ENCODE peak calls at places on chromosomes 4 and X, in four cellular contexts. E is SK-N-SH, Z is endothelial cell of umbilical vein, T is K562. X is an unnamed sample.

GRCh38 chrX:68432648-68433047 is 647 bp downstream of the OPHN1 start:
- DNase-seq in E (peak), Z (peak), T (peak), X (no peak)

GRCh38 chr4:108762559-108763225 is at the start of gene ETNPPL:
- DNase-seq in Z (peak), E (peak), T (no peak), X (peak)

GRCh38 chrX:141945415-141945814 is 41.7 kb downstream of the MAGEC1 start:
- DNase-seq in Z (no peak), E (no peak), T (no peak), X (no peak)

GRCh38 chrX:150607200-150607599 is 38.8 kb downstream of the MTM1 start:
- DNase-seq in E (no peak), T (no peak), Z (no peak), X (no peak)

GRCh38 chr4:78312989-78313753 is 238.4 kb upstream of the ANXA3 start:
- DNase-seq in T (no peak), Z (no peak), E (no peak), X (no peak)

GRCh38 chrX:130173190-130173895 is 1.6 kb downstream of the RAB33A start:
- DNase-seq in E (no peak), Z (peak), T (peak), X (no peak)

GRCh38 chr4:828641-829271 is 2.8 kb upstream of the CPLX1 start:
- DNase-seq in Z (no peak), E (peak), T (no peak), X (no peak)

GRCh38 chr4:122104184-122104583 is 47.9 kb upstream of the BLTP1 start:
- DNase-seq in E (no peak), Z (no peak), T (no peak), X (no peak)

GRCh38 chrX:115900425-115900824 is 270.1 kb upstream of the AGTR2 start:
- DNase-seq in E (no peak), Z (no peak), T (no peak), X (no peak)

GRCh38 chrX:115906881-115907280 is 263.7 kb upstream of the AGTR2 start:
- DNase-seq in E (no peak), Z (no peak), T (no peak), X (no peak)

GRCh38 chrX:115901241-115901640 is 269.3 kb upstream of the AGTR2 start:
- DNase-seq in E (no peak), T (no peak), Z (no peak), X (no peak)

GRCh38 chrX:115906276-115906675 is 264.3 kb upstream of the AGTR2 start:
- DNase-seq in Z (no peak), T (no peak), E (no peak), X (no peak)

GRCh38 chrX:115902995-115903394 is 267.5 kb upstream of the AGTR2 start:
- DNase-seq in Z (no peak), E (no peak), T (no peak), X (no peak)
- TF ChIP-seq POLR2AphosphoS5 in Z (no peak), E (no peak), T (no peak), X (no peak)

GRCh38 chr4:152956650-152957436 is 20.7 kb downstream of the FHDC1 start:
- DNase-seq in Z (peak), E (no peak), T (no peak), X (no peak)
- TF ChIP-seq POLR2AphosphoS5 in Z (no peak), E (no peak), T (no peak), X (no peak)

GRCh38 chr4:139301821-139302611 is at the start of gene NDUFC1:
- DNase-seq in E (peak), T (peak), Z (peak), X (peak)
- TF ChIP-seq POLR2AphosphoS5 in E (no peak), T (peak), Z (no peak), X (peak)

DNA sequence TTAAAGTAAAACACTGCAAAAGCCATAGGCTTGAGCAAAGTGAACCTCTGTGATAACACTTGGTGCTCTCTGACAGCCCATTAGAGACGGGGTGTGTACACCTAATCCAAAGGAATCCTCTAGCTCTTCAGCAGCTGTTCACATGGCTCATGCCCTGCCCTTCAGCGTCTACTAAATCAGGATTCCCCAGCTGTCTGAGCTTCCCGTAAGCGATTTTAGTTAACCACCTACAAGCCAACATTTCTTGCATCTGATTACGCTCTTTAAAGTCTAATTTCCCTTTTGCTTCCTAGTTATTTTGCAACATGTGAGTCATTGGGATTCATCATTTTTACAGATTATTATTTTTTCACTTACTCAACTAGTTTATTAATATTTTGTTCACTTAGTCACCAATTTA is 6.5 kb downstream of the DMD start:
- DNase-seq in T (no peak), Z (no peak), E (no peak), X (no peak)
- TF ChIP-seq POLR2AphosphoS5 in T (no peak), Z (no peak), E (no peak), X (no peak)

GRCh38 chr4:88592600-88593448 is 544 bp downstream of the HERC3 start:
- DNase-seq in T (peak), Z (peak), E (peak), X (peak)
- TF ChIP-seq POLR2AphosphoS5 in T (peak), Z (peak), E (no peak), X (no peak)

X was measured in GM12891.